ENCODE peak calls at places on chromosome 13, in four cellular contexts. W, A, V and Z are unnamed samples.

GRCh38 chr13:63481334-63481733 is 2065.7 kb upstream of the PCDH20 start:
- DNase-seq in W (no peak), A (no peak), V (no peak), Z (peak; percentile 1)

GRCh38 chr13:82002693-82003092 is 1661.8 kb upstream of the SPRY2 start:
- DNase-seq in W (no peak), A (no peak), V (no peak), Z (no peak)

GRCh38 chr13:103351035-103351828 is 285.0 kb upstream of the SLC10A2 start:
- DNase-seq in W (no peak), A (no peak), V (peak; percentile 16), Z (peak; percentile 94)

GRCh38 chr13:37492741-37493514 is 105.6 kb downstream of the POSTN start:
- DNase-seq in W (peak; percentile 21), A (no peak), V (no peak), Z (peak; percentile 72)

GRCh38 chr13:94947965-94948371 is 235.6 kb upstream of the SOX21 start:
- DNase-seq in W (no peak), A (no peak), V (no peak), Z (peak; percentile 85)

GRCh38 chr13:73702419-73703071 is 431.7 kb downstream of the KLF12 start:
- DNase-seq in W (no peak), A (no peak), V (no peak), Z (no peak)

GRCh38 chr13:46210362-46211083 is 1.2 kb upstream of the LRRC63 start:
- DNase-seq in W (no peak), A (no peak), V (no peak), Z (no peak)

GRCh38 chr13:100176781-100177389 is 88.0 kb downstream of the PCCA start:
- DNase-seq in W (no peak), A (no peak), V (no peak), Z (peak; percentile 74)

GRCh38 chr13:40031031-40031430 is 375.6 kb downstream of the COG6 start:
- DNase-seq in W (no peak), A (no peak), V (no peak), Z (peak; percentile 67)

GRCh38 chr13:100721885-100722512 is 47.4 kb upstream of the TMTC4 start:
- DNase-seq in W (peak; percentile 16), A (peak; percentile 1), V (peak; percentile 19), Z (peak; percentile 76)

GRCh38 chr13:113923376-113924063 is 50.4 kb downstream of the C13orf46 start:
- DNase-seq in W (no peak), A (no peak), V (peak; percentile 4), Z (no peak)

GRCh38 chr13:92991687-92992086 is 234.9 kb upstream of the GPC6 start:
- DNase-seq in W (no peak), A (no peak), V (no peak), Z (peak; percentile 24)

GRCh38 chr13:27424246-27425150 is at the start of gene GTF3A:
- DNase-seq in W (peak; percentile 54), A (peak; percentile 81), V (peak; percentile 79), Z (peak; percentile 96)

GRCh38 chr13:99894835-99895427 is 76.6 kb downstream of the ZIC5 start:
- DNase-seq in W (no peak), A (no peak), V (no peak), Z (peak; percentile 24)

GRCh38 chr13:67285611-67286010 is 55.5 kb upstream of the PCDH9 start:
- DNase-seq in W (no peak), A (no peak), V (no peak), Z (no peak)

GRCh38 chr13:23558675-23559536 is 11.3 kb upstream of the TNFRSF19 start:
- DNase-seq in W (peak; percentile 24), A (no peak), V (peak; percentile 65), Z (peak; percentile 81)

GRCh38 chr13:101529419-101529818 is 76.9 kb downstream of the ITGBL1 start:
- DNase-seq in W (no peak), A (no peak), V (no peak), Z (peak; percentile 89)

GRCh38 chr13:91375119-91375729 is 23.2 kb upstream of the GPC5 start:
- DNase-seq in W (no peak), A (no peak), V (no peak), Z (peak; percentile 24)

GRCh38 chr13:33016414-33017409 is at the start of gene KL:
- DNase-seq in W (no peak), A (no peak), V (no peak), Z (peak; percentile 44)

GRCh38 chr13:37476874-37477273 is 121.7 kb downstream of the POSTN start:
- DNase-seq in W (no peak), A (no peak), V (no peak), Z (peak; percentile 32)

GRCh38 chr13:46544811-46545210 is 8.2 kb upstream of the LRCH1 start:
- DNase-seq in W (no peak), A (no peak), V (no peak), Z (no peak)

GRCh38 chr13:107681611-107682010 is 533.7 kb downstream of the LIG4 start:
- DNase-seq in W (no peak), A (no peak), V (no peak), Z (no peak)

GRCh38 chr13:51797664-51798488 is 6.1 kb downstream of the DHRS12 start:
- DNase-seq in W (peak; percentile 46), A (no peak), V (peak; percentile 52), Z (peak; percentile 86)

GRCh38 chr13:87274209-87274819 is 396.9 kb upstream of the SLITRK5 start:
- DNase-seq in W (no peak), A (no peak), V (peak; percentile 18), Z (peak; percentile 66)

GRCh38 chr13:97246596-97246995 is 24.5 kb downstream of the MBNL2 start:
- DNase-seq in W (no peak), A (no peak), V (no peak), Z (no peak)

GRCh38 chr13:37118002-37118401 is 12.5 kb upstream of the CSNK1A1L start:
- DNase-seq in W (no peak), A (no peak), V (no peak), Z (peak; percentile 59)

GRCh38 chr13:110409581-110409992 is 102.5 kb downstream of the COL4A2 start:
- DNase-seq in W (no peak), A (no peak), V (peak; percentile 35), Z (peak; percentile 94)

GRCh38 chr13:31864307-31864706 is 125.0 kb downstream of the RXFP2 start:
- DNase-seq in W (no peak), A (no peak), V (no peak), Z (no peak)

GRCh38 chr13:33388254-33388998 is 102.9 kb upstream of the STARD13 start:
- DNase-seq in W (no peak), A (no peak), V (no peak), Z (no peak)

GRCh38 chr13:38898481-38898880 is 92.2 kb downstream of the STOML3 start:
- DNase-seq in W (no peak), A (no peak), V (no peak), Z (no peak)

GRCh38 chr13:104592127-104592526 is 1525.9 kb upstream of the SLC10A2 start:
- DNase-seq in W (no peak), A (no peak), V (no peak), Z (peak; percentile 78)